ENCODE peak calls at places on chromosomes 16 and 17, in ten cellular contexts. I, M, V, X, S, E, Y, R, B and K are unnamed samples.
A peak's percentile ranks its signal among the peaks of the same experiment; 100 is the strongest.

GRCh38 chr16:67966549-67967182 is 1.8 kb downstream of the SLC12A4 start:
- DNase-seq in B (no peak), M (no peak), I (no peak), Y (no peak), V (no peak), S (no peak), X (no peak), R (no peak), E (no peak), K (no peak)

GRCh38 chr16:20202747-20203146 is 124.6 kb downstream of the GP2 start:
- DNase-seq in X (no peak), V (no peak), R (no peak), I (no peak), E (no peak), S (no peak), M (no peak), Y (no peak), B (no peak), K (no peak)

GRCh38 chr16:22222006-22222405 is 15.9 kb downstream of the EEF2K start:
- DNase-seq in S (no peak), I (no peak), R (no peak), B (no peak), X (no peak), Y (no peak), V (no peak), E (no peak), M (no peak), K (no peak)

GRCh38 chr17:2057714-2058520 is 3.0 kb downstream of the HIC1 start:
- DNase-seq in E (no peak), Y (peak; percentile 56), I (no peak), S (no peak), B (no peak), X (no peak), V (no peak), R (no peak), M (peak; percentile 65), K (no peak)

GRCh38 chr16:87951550-87952538 is 610 bp downstream of the BANP start:
- DNase-seq in Y (peak; percentile 72), R (peak; percentile 46), M (peak; percentile 45), I (peak; percentile 23), B (peak; percentile 25), S (no peak), E (no peak), V (no peak), X (no peak), K (no peak)

GRCh38 chr17:14755002-14755401 is 454.1 kb downstream of the HS3ST3B1 start:
- DNase-seq in S (no peak), I (no peak), B (no peak), X (no peak), M (no peak), Y (no peak), R (no peak), E (no peak), V (no peak), K (no peak)

GRCh38 chr17:81712468-81713003 is 452 bp downstream of the SLC25A10 start:
- DNase-seq in B (peak; percentile 62), S (no peak), E (peak; percentile 45), X (no peak), I (peak; percentile 35), Y (no peak), V (no peak), R (peak; percentile 90), M (no peak), K (peak; percentile 72)

GRCh38 chr17:61411944-61412859 is 12.6 kb downstream of the TBX2 start:
- DNase-seq in S (peak; percentile 66), M (peak; percentile 90), E (peak; percentile 79), Y (peak; percentile 90), B (peak; percentile 74), I (peak; percentile 84), V (peak; percentile 68), R (peak; percentile 99), X (peak; percentile 71), K (peak; percentile 96)

GRCh38 chr16:5215911-5216310 is 118.3 kb upstream of the EEF2KMT start:
- DNase-seq in M (no peak), I (no peak), X (no peak), Y (no peak), E (no peak), V (no peak), S (no peak), B (no peak), R (peak; percentile 63), K (no peak)

GRCh38 chr16:84869464-84869863 is 49.7 kb downstream of the CRISPLD2 start:
- DNase-seq in S (no peak), E (no peak), X (no peak), B (no peak), I (no peak), Y (peak; percentile 20), M (no peak), V (no peak), R (no peak), K (no peak)

GRCh38 chr16:49068224-49068623 is 213.4 kb downstream of the CBLN1 start:
- DNase-seq in Y (no peak), X (no peak), V (no peak), R (no peak), I (no peak), B (no peak), S (no peak), M (no peak), E (no peak), K (no peak)

GRCh38 chr17:15023589-15023988 is 241.5 kb downstream of the PMP22 start:
- DNase-seq in V (no peak), Y (no peak), X (no peak), I (no peak), S (no peak), E (no peak), M (no peak), R (no peak), B (no peak), K (no peak)

GRCh38 chr16:20768818-20769217 is 5.0 kb downstream of the ACSM3 start:
- DNase-seq in I (no peak), X (no peak), S (no peak), B (no peak), Y (no peak), M (no peak), E (no peak), R (no peak), V (no peak), K (no peak)

GRCh38 chr16:4404247-4404966 is 12.0 kb downstream of the CORO7 start:
- DNase-seq in Y (peak; percentile 57), B (peak; percentile 49), M (peak; percentile 49), R (peak; percentile 80), V (peak; percentile 19), X (no peak), S (no peak), I (peak; percentile 43), E (no peak), K (no peak)

GRCh38 chr17:40486513-40487370 is 14.7 kb downstream of the TNS4 start:
- DNase-seq in I (no peak), S (no peak), B (no peak), R (no peak), X (no peak), Y (no peak), E (no peak), M (no peak), V (no peak), K (no peak)

GRCh38 chr17:65254166-65254565 is 117.0 kb downstream of the RGS9 start:
- DNase-seq in I (no peak), E (no peak), M (no peak), X (no peak), V (no peak), R (no peak), Y (no peak), S (no peak), B (no peak), K (no peak)

GRCh38 chr16:61677776-61678175 is 358.5 kb downstream of the CDH8 start:
- DNase-seq in S (no peak), V (no peak), X (no peak), I (no peak), Y (no peak), B (no peak), E (no peak), R (no peak), M (no peak), K (no peak)

GRCh38 chr16:9469512-9469911 is 378.1 kb downstream of the HAPSTR1 start:
- DNase-seq in E (no peak), V (no peak), X (no peak), B (no peak), M (no peak), S (no peak), Y (no peak), R (no peak), I (no peak), K (no peak)